ENCODE peak calls at places on chromosomes 13 and 19, in six cellular contexts. D is cardiac muscle cell, E is tibial nerve, G is right atrium auricular region, P is fibroblast of lung, L is HCT116. U is an unnamed sample. For H3K4me1, the result is how much of the 10 kb centered on the place peaks cover.

GRCh38 chr19:58237324-58237723 is 8.6 kb downstream of the ZNF544 start:
- DNase-seq in P (no peak), D (no peak), E (no peak), G (no peak), L (no peak), U (no peak)

GRCh38 chr19:52542984-52543664 is 15.7 kb downstream of the ZNF808 start:
- DNase-seq in L (no peak), P (no peak), E (no peak), D (no peak), G (no peak), U (no peak)

GRCh38 chr13:103394670-103395069 is 328.5 kb upstream of the SLC10A2 start:
- DNase-seq in P (no peak), D (no peak), G (no peak), L (no peak), E (no peak), U (no peak)

GRCh38 chr19:4089400-4089908 is 22.8 kb upstream of the ZBTB7A start:
- DNase-seq in P (no peak), E (no peak), D (no peak), L (no peak), G (no peak), U (no peak)

GRCh38 chr19:8391274-8392016 is 1.3 kb downstream of the RAB11B start:
- DNase-seq in L (no peak), E (no peak), G (no peak), P (no peak), D (no peak), U (no peak)

GRCh38 chr19:33245948-33246728 is 20.5 kb upstream of the SLC7A10 start:
- DNase-seq in E (no peak), G (no peak), P (peak), D (no peak), L (no peak), U (no peak)

GRCh38 chr13:29893438-29893837 is 43.0 kb upstream of the UBL3 start:
- DNase-seq in E (no peak), L (no peak), D (no peak), G (no peak), P (no peak), U (no peak)

GRCh38 chr19:5220361-5220760 is 120.3 kb downstream of the PTPRS start:
- DNase-seq in L (no peak), E (no peak), D (no peak), G (no peak), P (no peak), U (no peak)

GRCh38 chr19:2578391-2578826 is 102.5 kb downstream of the GADD45B start:
- DNase-seq in P (peak), G (peak), L (no peak), E (no peak), D (no peak), U (peak)

GRCh38 chr13:27007166-27007565 is 164.4 kb downstream of the USP12 start:
- DNase-seq in G (no peak), E (no peak), L (no peak), P (no peak), D (no peak), U (no peak)

GRCh38 chr19:35959040-35959967 is 23.1 kb downstream of the LRFN3 start:
- DNase-seq in P (no peak), G (no peak), E (no peak), L (no peak), D (no peak), U (no peak)

GRCh38 chr19:20565321-20566018 is at the start of gene ZNF737:
- DNase-seq in G (peak), D (peak), E (peak), L (no peak), P (peak), U (peak)
- TF ChIP-seq CTCF in G (no peak), D (peak), E (peak), L (no peak), P (peak), U (peak)

GRCh38 chr19:50419022-50419579 is 363 bp downstream of the SPIB start:
- DNase-seq in P (no peak), L (no peak), E (no peak), D (no peak), G (no peak), U (no peak)
- H3K4me1 ChIP-seq in P (under half), L (under half), E (under half), D (under half), G (under half), U (under half)

GRCh38 chr19:41706741-41707501 is 1.5 kb upstream of the CEACAM5 start:
- DNase-seq in E (no peak), G (no peak), P (peak), D (no peak), L (peak), U (no peak)
- H3K4me3 ChIP-seq in E (no peak), G (no peak), P (no peak), D (no peak), L (peak), U (no peak)

DNA sequence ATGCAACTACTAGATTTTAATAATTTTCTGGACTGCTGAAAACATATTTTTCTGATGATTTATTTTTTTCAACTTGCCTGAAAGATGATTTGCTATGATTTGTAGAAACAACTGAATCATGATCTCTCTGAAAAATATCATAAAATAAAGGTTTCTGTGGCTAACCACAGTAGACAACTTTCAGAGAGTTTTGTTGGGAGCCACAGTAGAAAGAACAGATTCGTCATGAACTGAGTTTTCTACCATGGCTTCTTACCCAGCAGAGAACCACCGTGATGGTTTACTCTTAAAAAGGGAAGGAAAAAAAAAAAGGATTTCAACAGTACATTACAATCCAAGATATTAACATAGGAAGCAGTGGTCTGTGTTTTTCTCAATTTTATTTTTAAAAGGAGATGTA is 18.0 kb downstream of the ZAR1L start:
- DNase-seq in G (no peak), P (no peak), E (no peak), D (no peak), L (no peak), U (no peak)
- TF ChIP-seq CTCF in G (no peak), P (no peak), E (no peak), D (no peak), L (no peak), U (no peak)

GRCh38 chr13:41833851-41834250 is 127.1 kb downstream of the VWA8 start:
- DNase-seq in P (no peak), E (no peak), D (no peak), L (no peak), G (no peak), U (no peak)

GRCh38 chr13:41833201-41833600 is 127.7 kb downstream of the VWA8 start:
- DNase-seq in D (no peak), G (no peak), P (no peak), L (no peak), E (no peak), U (no peak)

GRCh38 chr13:41837668-41838067 is 123.2 kb downstream of the VWA8 start:
- DNase-seq in D (no peak), P (no peak), G (no peak), E (no peak), L (no peak), U (no peak)

DNA sequence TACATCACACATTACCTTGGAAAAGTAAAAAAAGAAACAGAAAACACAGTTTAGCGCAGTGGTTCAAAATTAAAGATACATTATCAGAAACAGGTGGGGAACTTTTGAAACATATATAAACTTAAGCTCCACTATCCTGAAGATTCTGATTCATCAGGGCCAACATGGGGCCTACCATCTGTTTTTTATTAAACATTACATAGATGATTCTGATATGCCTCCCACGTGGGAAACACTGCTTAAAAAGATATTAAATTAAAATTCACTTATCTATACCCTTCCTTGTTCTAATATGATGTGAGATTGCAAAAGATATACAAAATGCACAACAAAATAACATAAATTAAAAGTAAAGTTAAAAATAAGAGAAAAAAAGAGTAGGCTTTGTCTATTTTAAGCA is 125.0 kb downstream of the VWA8 start:
- DNase-seq in E (no peak), D (no peak), L (no peak), P (peak), G (no peak), U (no peak)
- H3K4me1 ChIP-seq in E (under half), D (under half), L (under half), P (under half), G (under half), U (under half)

GRCh38 chr19:1268392-1269064 is 604 bp upstream of the CIRBP start:
- DNase-seq in L (no peak), G (no peak), E (no peak), P (no peak), D (no peak), U (peak)
- H3K4me3 ChIP-seq in L (peak), G (peak), E (peak), P (no peak), D (no peak), U (peak)

DNA sequence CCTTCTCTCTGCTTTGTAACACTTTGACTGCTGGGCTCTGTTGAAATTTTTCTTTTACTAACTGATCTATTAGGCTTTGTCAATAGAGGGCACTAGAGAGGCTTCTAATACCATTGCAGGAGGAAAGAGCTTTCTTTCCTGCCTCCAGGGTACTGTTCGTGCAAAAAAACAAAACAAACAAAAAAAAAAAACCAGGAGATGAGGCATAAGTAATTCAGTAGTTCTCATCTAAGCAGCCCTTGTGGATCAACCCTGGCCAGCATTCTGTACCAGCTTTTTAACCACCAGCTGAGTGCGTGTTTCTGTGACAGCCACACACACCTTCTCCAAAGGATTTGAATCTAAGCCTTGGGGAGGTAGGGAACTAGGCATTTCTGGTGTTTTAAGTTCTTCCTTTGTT is 1707.6 kb upstream of the SLC10A2 start:
- DNase-seq in G (no peak), L (peak), P (peak), E (no peak), D (peak), U (no peak)
- TF ChIP-seq CTCF in G (no peak), L (peak), P (peak), E (no peak), D (peak), U (peak)

GRCh38 chr13:110281736-110282135 is 25.2 kb downstream of the COL4A1 start:
- DNase-seq in L (no peak), G (peak), D (no peak), P (no peak), E (no peak), U (no peak)

GRCh38 chr13:110282316-110282841 is 24.6 kb downstream of the COL4A1 start:
- DNase-seq in D (no peak), G (no peak), P (no peak), E (no peak), L (no peak), U (no peak)

GRCh38 chr13:110279684-110280083 is 27.3 kb downstream of the COL4A1 start:
- DNase-seq in L (no peak), G (no peak), P (no peak), E (no peak), D (no peak), U (peak)

GRCh38 chr13:110280231-110280813 is 26.6 kb downstream of the COL4A1 start:
- DNase-seq in L (no peak), D (no peak), G (no peak), E (no peak), P (no peak), U (no peak)

DNA sequence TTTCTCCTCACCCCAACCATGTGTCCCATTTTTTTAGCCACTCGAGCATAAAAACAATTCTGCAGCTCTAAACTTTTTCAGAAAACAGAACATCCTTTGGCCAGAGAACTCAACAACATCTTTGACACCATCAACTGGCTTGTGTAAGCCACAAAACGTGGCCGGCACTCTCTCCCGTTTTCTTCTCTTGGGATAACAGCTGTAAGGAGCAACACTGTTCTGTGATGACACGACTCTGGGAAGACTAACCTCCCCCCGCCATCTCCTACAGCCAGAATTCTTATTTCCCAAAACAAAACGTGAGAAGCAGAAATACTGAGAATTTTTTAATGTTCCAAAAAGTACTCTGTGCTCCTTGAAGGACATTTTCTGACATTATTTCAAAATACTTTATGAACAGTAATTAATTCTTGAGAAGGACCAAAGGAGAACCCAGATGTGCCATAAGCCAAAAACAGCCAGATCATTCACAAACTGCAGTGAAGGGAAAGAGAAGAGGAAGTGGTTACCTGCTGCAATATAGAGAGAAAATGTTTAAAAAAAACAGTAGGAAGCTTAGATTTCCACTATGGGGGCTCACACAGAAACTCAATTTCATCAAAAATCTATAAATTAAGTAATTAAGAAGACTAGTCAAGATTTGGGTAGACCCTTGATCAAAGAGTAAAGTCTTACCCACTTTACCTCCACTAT is 25.8 kb downstream of the COL4A1 start:
- DNase-seq in P (no peak), G (peak), D (no peak), L (no peak), E (peak), U (no peak)
- H3K4me1 ChIP-seq in P (under half), G (under half), D (under half), L (under half), E (under half), U (half or more)

U was measured in ascending aorta.